ENCODE peak calls at places on chromosomes 5 and 9, in four cellular contexts. C is K562, S is A549, A is HepG2. K is an unnamed sample.

GRCh38 chr5:142225141-142225540 is 99.7 kb downstream of the SPRY4 start:
- DNase-seq in A (no peak), C (no peak), S (no peak), K (no peak)

GRCh38 chr5:30069441-30070263 is 1123.8 kb upstream of the CDH6 start:
- DNase-seq in C (no peak), A (no peak), S (no peak), K (no peak)

GRCh38 chr9:83649515-83649914 is 26.6 kb downstream of the IDNK start:
- DNase-seq in C (peak), S (no peak), A (no peak), K (no peak)

GRCh38 chr5:36150676-36151433 is 832 bp downstream of the LMBRD2 start:
- DNase-seq in A (peak), S (peak), C (peak), K (peak)

GRCh38 chr5:170143710-170144109 is 38.0 kb downstream of the FOXI1 start:
- DNase-seq in A (no peak), C (no peak), S (no peak), K (no peak)

GRCh38 chr9:81321551-81321950 is 367.8 kb downstream of the TLE1 start:
- DNase-seq in C (no peak), A (no peak), S (no peak), K (peak)

GRCh38 chr9:116154334-116154975 is 864 bp downstream of the PAPPA start:
- DNase-seq in S (no peak), A (no peak), C (no peak), K (no peak)

GRCh38 chr9:124345751-124346281 is 69.4 kb downstream of the PSMB7 start:
- DNase-seq in A (no peak), C (no peak), S (no peak), K (no peak)

GRCh38 chr9:20640331-20641187 is 18.3 kb upstream of the MLLT3 start:
- DNase-seq in S (no peak), C (no peak), A (no peak), K (peak)

GRCh38 chr9:16241231-16241630 is 629.2 kb downstream of the BNC2 start:
- DNase-seq in S (peak), C (no peak), A (no peak), K (peak)

GRCh38 chr5:146026307-146027010 is 78.9 kb downstream of the PLAC8L1 start:
- DNase-seq in S (no peak), C (no peak), A (no peak), K (no peak)

GRCh38 chr5:96816430-96816939 is 8.7 kb upstream of the ERAP1 start:
- DNase-seq in C (no peak), S (no peak), A (no peak), K (no peak)

GRCh38 chr9:116190997-116191396 is 37.4 kb downstream of the PAPPA start:
- DNase-seq in S (no peak), A (no peak), C (no peak), K (peak)

GRCh38 chr9:88310310-88310980 is 77.8 kb upstream of the SPIN1 start:
- DNase-seq in A (peak), C (peak), S (no peak), K (peak)

GRCh38 chr9:35603506-35603985 is 1.5 kb upstream of the TESK1 start:
- DNase-seq in C (no peak), A (peak), S (no peak), K (peak)

GRCh38 chr5:6279607-6280006 is 98.7 kb downstream of the MED10 start:
- DNase-seq in S (no peak), C (peak), A (no peak), K (no peak)

GRCh38 chr9:15697459-15697858 is 144.6 kb downstream of the CCDC171 start:
- DNase-seq in S (peak), C (peak), A (no peak), K (peak)

GRCh38 chr5:164013077-164013670 is 507.8 kb downstream of the MAT2B start:
- DNase-seq in C (peak), A (peak), S (peak), K (peak)

GRCh38 chr9:80359941-80360881 is 788.4 kb downstream of the TLE4 start:
- DNase-seq in A (no peak), S (no peak), C (no peak), K (no peak)

GRCh38 chr5:177372534-177372896 is 11.7 kb upstream of the SLC34A1 start:
- DNase-seq in A (no peak), C (no peak), S (no peak), K (no peak)

GRCh38 chr5:135369952-135370351 is 29.1 kb downstream of the MACROH2A1 start:
- DNase-seq in A (no peak), S (no peak), C (no peak), K (no peak)

GRCh38 chr5:129244478-129244877 is 149.9 kb downstream of the ISOC1 start:
- DNase-seq in S (no peak), A (no peak), C (no peak), K (no peak)

GRCh38 chr9:38362912-38363588 is 29.5 kb upstream of the ALDH1B1 start:
- DNase-seq in C (peak), S (peak), A (peak), K (peak)

GRCh38 chr9:98108540-98109031 is 10.4 kb downstream of the TRIM14 start:
- DNase-seq in A (no peak), C (no peak), S (no peak), K (no peak)

GRCh38 chr5:135163964-135164363 is 129.9 kb upstream of the PITX1 start:
- DNase-seq in S (no peak), A (no peak), C (no peak), K (no peak)

GRCh38 chr5:32278403-32278802 is 34.3 kb downstream of the MTMR12 start:
- DNase-seq in S (no peak), C (peak), A (no peak), K (peak)

GRCh38 chr9:117305454-117305853 is 109.4 kb downstream of the ASTN2 start:
- DNase-seq in A (no peak), C (no peak), S (no peak), K (no peak)

GRCh38 chr9:111926421-111926875 is 29.8 kb downstream of the UGCG start:
- DNase-seq in C (no peak), A (no peak), S (no peak), K (peak)

GRCh38 chr5:106964102-106964501 is 706.6 kb downstream of the EFNA5 start:
- DNase-seq in C (no peak), A (no peak), S (peak), K (no peak)

GRCh38 chr5:139689631-139690384 is 41.7 kb downstream of the CXXC5 start:
- DNase-seq in S (peak), C (peak), A (no peak), K (no peak)

GRCh38 chr5:116320486-116320885 is 235.7 kb downstream of the COMMD10 start:
- DNase-seq in A (no peak), C (no peak), S (no peak), K (peak)

GRCh38 chr5:157511656-157512644 is 51.9 kb downstream of the NIPAL4 start:
- DNase-seq in A (peak), S (peak), C (peak), K (peak)

DNA sequence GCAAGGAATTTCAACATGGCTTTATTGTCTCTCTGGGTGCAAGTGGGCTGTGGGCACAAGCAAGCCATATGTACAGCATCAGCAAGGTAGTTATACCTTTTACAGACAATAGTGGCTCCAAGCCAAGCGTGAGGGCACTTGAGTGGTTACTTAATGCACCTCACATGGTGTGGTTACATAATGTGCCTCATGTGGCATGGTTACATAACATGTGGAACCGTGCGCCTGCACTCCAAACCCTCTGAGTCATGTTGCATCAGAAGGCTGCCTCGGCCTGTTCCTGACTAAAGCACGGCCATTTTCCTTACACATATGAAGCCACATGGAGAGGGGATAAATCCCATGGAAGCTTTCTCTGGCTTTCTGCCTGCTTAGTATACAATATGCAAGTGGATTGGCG is 150.9 kb downstream of the OSTF1 start:
- DNase-seq in S (peak), C (no peak), A (peak), K (peak)
- TF ChIP-seq MAZ in S (no peak), C (no peak), A (no peak), K (no peak)

GRCh38 chr9:91930475-91930874 is 19.6 kb downstream of the ROR2 start:
- DNase-seq in C (no peak), A (no peak), S (peak), K (peak)
- TF ChIP-seq MAZ in C (no peak), A (no peak), S (no peak), K (no peak)

GRCh38 chr5:100762163-100762562 is 140.9 kb downstream of the ST8SIA4 start:
- DNase-seq in A (no peak), C (no peak), S (no peak), K (peak)
- TF ChIP-seq MAZ in A (no peak), C (no peak), S (no peak), K (no peak)

GRCh38 chr9:93505518-93506123 is 52.2 kb upstream of the FAM120AOS start:
- DNase-seq in A (no peak), C (no peak), S (no peak), K (no peak)
- TF ChIP-seq MAZ in A (no peak), C (no peak), S (no peak), K (no peak)

GRCh38 chr9:100499866-100500265 is 26.9 kb downstream of the TMEFF1 start:
- DNase-seq in A (no peak), C (no peak), S (no peak), K (no peak)

GRCh38 chr9:100498592-100498991 is 25.6 kb downstream of the TMEFF1 start:
- DNase-seq in C (no peak), S (peak), A (no peak), K (peak)

DNA sequence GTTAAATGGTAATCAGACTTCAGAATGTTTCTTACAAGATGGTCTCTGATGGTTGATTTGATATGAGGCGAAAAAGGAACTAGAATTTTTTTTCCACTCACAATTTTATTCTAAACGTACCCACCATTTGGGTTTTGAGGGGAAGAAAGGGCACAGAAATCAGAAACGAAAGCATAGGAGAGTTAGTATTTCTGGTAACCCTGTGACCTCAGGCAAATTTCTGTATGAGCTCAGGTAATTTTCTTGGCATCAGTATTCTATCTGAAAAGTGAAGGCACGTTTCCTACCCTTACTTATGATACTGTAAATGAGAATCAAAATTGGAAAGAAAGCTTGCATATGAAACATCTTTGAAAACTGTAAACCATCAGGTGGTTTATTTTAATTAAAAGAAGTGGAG is 26.5 kb downstream of the TMEFF1 start:
- DNase-seq in A (no peak), S (no peak), C (no peak), K (no peak)
- TF ChIP-seq MAZ in A (no peak), S (no peak), C (no peak), K (no peak)

GRCh38 chr5:179139111-179139935 is 79.2 kb downstream of the ZNF354C start:
- DNase-seq in A (no peak), C (no peak), S (no peak), K (no peak)

GRCh38 chr5:179139936-179140235 is 79.7 kb downstream of the ZNF354C start:
- DNase-seq in A (no peak), C (no peak), S (no peak), K (no peak)

GRCh38 chr5:179137001-179137642 is 76.9 kb downstream of the ZNF354C start:
- DNase-seq in A (no peak), S (no peak), C (no peak), K (no peak)

GRCh38 chr5:179137643-179138567 is 77.7 kb downstream of the ZNF354C start:
- DNase-seq in A (no peak), S (no peak), C (no peak), K (no peak)

GRCh38 chr5:179138568-179138925 is 78.4 kb downstream of the ZNF354C start:
- DNase-seq in C (no peak), S (no peak), A (no peak), K (no peak)
- TF ChIP-seq MAZ in C (no peak), S (no peak), A (no peak), K (no peak)

K was measured in IMR-90.